ENCODE peak calls at places on chromosomes 16 and 17, in nine cellular contexts. F is mucosa of descending colon, O is IMR-90, C is left lung, G is AG10803, J is neural progenitor cell, K is pancreas, T is astrocyte of the cerebellum, P is A549. Q is an unnamed sample.

GRCh38 chr17:45756266-45756989 is 27.7 kb upstream of the CRHR1 start:
- DNase-seq in P (no peak), C (no peak), J (peak; percentile 35), O (no peak), K (no peak), G (no peak), T (no peak), F (no peak), Q (no peak)

GRCh38 chr16:47613251-47613650 is 152.1 kb downstream of the PHKB start:
- DNase-seq in C (no peak), G (peak; percentile 72), J (no peak), K (no peak), F (no peak), P (no peak), T (no peak), O (no peak), Q (no peak)

GRCh38 chr17:10769840-10770239 is 34.1 kb downstream of the TMEM238L start:
- DNase-seq in C (no peak), F (no peak), G (no peak), T (no peak), J (no peak), O (no peak), K (no peak), P (no peak), Q (no peak)

GRCh38 chr17:19238167-19238505 is 970 bp downstream of the EPN2 start:
- DNase-seq in G (no peak), F (peak; percentile 72), C (peak; percentile 37), K (peak; percentile 36), J (peak; percentile 65), P (peak; percentile 31), T (no peak), O (no peak), Q (peak; percentile 12)

GRCh38 chr17:7825206-7825980 is 8.6 kb upstream of the KDM6B start:
- DNase-seq in G (peak; percentile 61), J (peak; percentile 21), C (no peak), F (no peak), T (no peak), O (no peak), P (peak; percentile 47), K (no peak), Q (no peak)

GRCh38 chr16:892006-892405 is 78.8 kb downstream of the LMF1 start:
- DNase-seq in J (no peak), F (no peak), P (no peak), T (no peak), O (no peak), K (no peak), C (no peak), G (no peak), Q (no peak)

GRCh38 chr17:82107341-82107860 is 9.4 kb upstream of the FASN start:
- DNase-seq in P (peak; percentile 59), J (no peak), K (no peak), C (no peak), T (no peak), F (no peak), O (no peak), G (no peak), Q (peak; percentile 8)

GRCh38 chr16:23974223-23974622 is 138.4 kb downstream of the PRKCB start:
- DNase-seq in P (peak; percentile 4), C (no peak), F (no peak), J (peak; percentile 84), K (no peak), G (no peak), O (no peak), T (no peak), Q (no peak)

GRCh38 chr17:48615963-48616718 is 1.0 kb upstream of the HOXB8 start:
- DNase-seq in C (no peak), K (no peak), F (peak; percentile 58), P (no peak), T (no peak), G (no peak), O (no peak), J (no peak), Q (no peak)

GRCh38 chr17:82859431-82860403 is 19.9 kb upstream of the ZNF750 start:
- DNase-seq in K (no peak), F (peak; percentile 26), C (peak; percentile 75), J (peak; percentile 46), T (peak; percentile 22), P (peak; percentile 35), G (peak; percentile 39), O (peak; percentile 70), Q (peak; percentile 70)

GRCh38 chr16:4160663-4161436 is 44.6 kb upstream of the ADCY9 start:
- DNase-seq in T (no peak), F (no peak), C (no peak), K (no peak), O (no peak), J (no peak), G (peak; percentile 21), P (no peak), Q (peak; percentile 17)

GRCh38 chr16:49961087-49961486 is 63.9 kb upstream of the CNEP1R1 start:
- DNase-seq in T (peak; percentile 9), C (no peak), G (peak; percentile 70), P (no peak), F (no peak), O (peak; percentile 3), J (no peak), K (no peak), Q (peak; percentile 48)

GRCh38 chr16:4371481-4372314 is at the start of gene VASN:
- DNase-seq in F (peak; percentile 84), K (peak; percentile 70), O (peak; percentile 75), J (peak; percentile 90), C (peak; percentile 80), T (peak; percentile 46), P (peak; percentile 68), G (peak; percentile 74), Q (peak; percentile 76)

GRCh38 chr16:89921699-89922476 is 1.3 kb upstream of the TUBB3 start:
- DNase-seq in K (no peak), C (peak; percentile 90), T (peak; percentile 80), F (peak; percentile 61), G (peak; percentile 92), J (peak; percentile 62), O (peak; percentile 94), P (peak; percentile 90), Q (peak; percentile 96)

GRCh38 chr17:82687871-82688270 is 10.6 kb downstream of the RAB40B start:
- DNase-seq in T (no peak), J (no peak), K (no peak), P (no peak), G (no peak), F (peak; percentile 6), O (no peak), C (no peak), Q (no peak)

GRCh38 chr17:59734226-59734625 is 26.8 kb downstream of the VMP1 start:
- DNase-seq in O (no peak), T (no peak), F (no peak), J (no peak), K (no peak), P (no peak), C (no peak), G (no peak), Q (no peak)

GRCh38 chr17:13792314-13792713 is 190.6 kb upstream of the HS3ST3A1 start:
- DNase-seq in K (no peak), T (peak; percentile 18), F (no peak), C (no peak), G (peak; percentile 31), O (peak; percentile 34), P (no peak), J (no peak), Q (peak; percentile 42)
- TF ChIP-seq CTCF in K (no peak), T (no peak), F (no peak), C (no peak), G (no peak), O (no peak), P (no peak), J (no peak), Q (no peak)

GRCh38 chr17:35448214-35448898 is at the start of gene SLFN13:
- DNase-seq in J (peak; percentile 56), P (peak; percentile 88), F (peak; percentile 80), T (peak; percentile 41), O (peak; percentile 64), K (peak; percentile 49), C (peak; percentile 87), G (peak; percentile 8), Q (peak; percentile 60)
- H3K4me3 ChIP-seq in J (peak within 1 kb of the TSS; percentile 47), P (peak within 1 kb of the TSS; percentile 60), F (peak within 1 kb of the TSS; percentile 16), T (peak within 1 kb of the TSS; percentile 45), O (peak within 1 kb of the TSS; percentile 22), K (peak within 1 kb of the TSS; percentile 42), C (peak within 1 kb of the TSS; percentile 50), G (peak within 1 kb of the TSS; percentile 53), Q (peak within 1 kb of the TSS; percentile 57)

DNA sequence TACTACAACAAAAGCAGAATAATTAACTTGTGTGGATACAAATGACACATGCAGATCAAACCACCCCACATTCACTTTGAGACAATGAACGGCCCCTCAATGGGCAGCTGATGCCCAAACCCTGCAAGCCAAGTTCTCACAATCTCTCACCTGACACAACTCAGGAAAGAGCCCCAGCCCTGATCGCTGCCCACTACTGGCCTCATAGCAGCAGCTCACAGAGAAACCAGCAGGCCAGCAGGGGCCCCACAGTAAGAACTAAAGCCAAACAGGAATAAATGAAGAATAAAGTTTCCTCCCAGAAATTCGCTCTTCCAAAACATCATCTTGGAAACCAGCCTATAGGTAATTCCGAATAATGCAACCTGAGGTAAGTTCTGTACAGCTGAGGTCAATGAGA is 7.7 kb downstream of the AKTIP start:
- DNase-seq in P (no peak), J (no peak), O (no peak), F (no peak), C (no peak), T (no peak), G (no peak), K (no peak), Q (no peak)
- TF ChIP-seq CTCF in P (no peak), J (peak; percentile 22), O (no peak), F (no peak), C (no peak), T (peak; percentile 15), G (no peak), K (no peak), Q (peak; percentile 34)

GRCh38 chr16:78591682-78592103 is 492.2 kb downstream of the WWOX start:
- DNase-seq in F (no peak), P (no peak), G (no peak), K (no peak), T (no peak), O (no peak), C (no peak), J (no peak), Q (no peak)

GRCh38 chr16:78594191-78594590 is 494.7 kb downstream of the WWOX start:
- DNase-seq in T (no peak), K (no peak), J (no peak), P (no peak), G (no peak), O (no peak), F (no peak), C (no peak), Q (no peak)

GRCh38 chr16:78593352-78593751 is 493.9 kb downstream of the WWOX start:
- DNase-seq in J (peak; percentile 43), G (no peak), O (no peak), K (no peak), F (no peak), T (no peak), C (no peak), P (no peak), Q (no peak)

GRCh38 chr16:78584991-78585390 is 485.5 kb downstream of the WWOX start:
- DNase-seq in C (no peak), P (no peak), O (no peak), J (no peak), T (no peak), G (no peak), F (no peak), K (no peak), Q (no peak)

DNA sequence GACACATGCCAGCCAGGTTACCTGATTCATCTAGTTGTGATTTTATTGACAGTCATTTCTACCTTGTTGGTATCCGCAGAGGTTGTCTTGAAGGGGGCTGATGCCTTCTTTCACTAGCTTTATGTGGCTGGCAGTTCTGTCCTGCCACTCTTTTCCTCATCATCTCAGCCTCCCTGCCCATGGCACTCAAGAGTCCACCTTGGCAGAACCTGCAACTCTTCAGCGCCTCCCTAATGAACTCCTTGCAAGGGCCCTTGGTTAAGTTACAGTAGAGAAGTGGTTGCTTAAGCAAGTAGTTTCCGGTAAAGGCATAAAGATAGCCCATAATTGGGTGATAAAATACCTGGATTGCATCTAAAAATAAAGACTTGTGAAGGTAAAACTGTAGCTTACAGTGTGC is 489.9 kb downstream of the WWOX start:
- DNase-seq in O (no peak), K (no peak), T (no peak), J (no peak), F (no peak), G (no peak), P (no peak), C (peak; percentile 55), Q (no peak)
- H3K4me3 ChIP-seq in O (no peak overlapping the region), K (no peak overlapping the region), T (no peak overlapping the region), J (no peak overlapping the region), F (no peak overlapping the region), G (no peak overlapping the region), P (no peak overlapping the region), C (no peak overlapping the region), Q (no peak overlapping the region)